ENCODE peak calls at places on chromosome 11, in eight cellular contexts. F is CD4-positive, alpha-beta T cell; N is PC-9; D is NCI-H1105; G is MM.1S; I is activated CD8-positive, alpha-beta memory T cell treated with anti-CD3 and anti-CD28 coated beads for 4 hours; H is fibroblast of pulmonary artery; K is colonic mucosa. L is an unnamed sample.

GRCh38 chr11:6418958-6419611 is at the start of gene APBB1:
- DNase-seq in N (no peak), D (peak), H (peak), F (peak), G (peak), K (peak), I (peak), L (peak)

GRCh38 chr11:16528639-16529038 is 172.3 kb upstream of the SOX6 start:
- DNase-seq in H (no peak), K (no peak), N (no peak), G (no peak), D (no peak), F (no peak), I (no peak), L (no peak)

GRCh38 chr11:117669062-117669461 is 128.0 kb downstream of the DSCAML1 start:
- DNase-seq in G (no peak), H (no peak), I (no peak), K (no peak), N (no peak), F (no peak), D (peak), L (no peak)

GRCh38 chr11:8658210-8658968 is 24.1 kb downstream of the TRIM66 start:
- DNase-seq in G (no peak), F (no peak), N (no peak), I (no peak), K (no peak), D (peak), H (no peak), L (no peak)

GRCh38 chr11:117780456-117780855 is 16.6 kb downstream of the DSCAML1 start:
- DNase-seq in G (no peak), K (no peak), D (no peak), H (no peak), N (no peak), F (no peak), I (no peak), L (no peak)

GRCh38 chr11:76672431-76673163 is 2.0 kb upstream of the LRRC32 start:
- DNase-seq in N (no peak), I (peak), F (no peak), G (peak), K (no peak), H (peak), D (no peak), L (peak)

GRCh38 chr11:123672568-123672967 is 18.1 kb upstream of the SCN3B start:
- DNase-seq in G (no peak), D (no peak), N (no peak), K (no peak), F (no peak), H (no peak), I (no peak), L (no peak)

GRCh38 chr11:68584097-68584496 is 100.2 kb upstream of the GAL start:
- DNase-seq in G (peak), N (peak), K (peak), D (no peak), I (peak), F (peak), H (peak), L (peak)

GRCh38 chr11:31366795-31367194 is 2.7 kb downstream of the DCDC1 start:
- DNase-seq in D (no peak), I (no peak), F (no peak), N (no peak), G (no peak), H (no peak), K (no peak), L (no peak)

GRCh38 chr11:132983289-132983688 is 549.0 kb downstream of the OPCML start:
- DNase-seq in G (no peak), K (no peak), F (no peak), N (no peak), D (peak), I (no peak), H (no peak), L (no peak)

GRCh38 chr11:130442728-130443127 is 5.7 kb upstream of the ADAMTS15 start:
- DNase-seq in H (no peak), K (no peak), D (no peak), I (no peak), N (no peak), G (no peak), F (no peak), L (no peak)